ENCODE peak calls at places on chromosomes 13 and 19, in five cellular contexts. X is body of pancreas, P is GM12878, B is endothelial cell of umbilical vein, E is neuronal stem cell. U is an unnamed sample. For H3K4me1 and H3K27me3, the result is how much of the 10 kb centered on the place peaks cover.

GRCh38 chr19:33280351-33280921 is 21.9 kb downstream of the CEBPA start:
- DNase-seq in X (no peak), B (no peak), P (peak), E (no peak), U (no peak)

GRCh38 chr13:64817721-64818120 is 2412.4 kb downstream of the PCDH9 start:
- DNase-seq in P (no peak), X (no peak), E (no peak), B (peak), U (no peak)

GRCh38 chr19:29699861-29700260 is 15.2 kb downstream of the C19orf12 start:
- DNase-seq in P (no peak), B (no peak), X (no peak), E (no peak), U (no peak)

GRCh38 chr13:52195052-52195837 is 35.8 kb upstream of the NEK3 start:
- DNase-seq in X (peak), E (no peak), P (no peak), B (peak), U (no peak)

GRCh38 chr19:5131031-5131865 is 162.3 kb downstream of the KDM4B start:
- DNase-seq in E (no peak), X (no peak), P (peak), B (no peak), U (no peak)

GRCh38 chr19:1070931-1071791 is 4.2 kb downstream of the ARHGAP45 start:
- DNase-seq in E (no peak), B (no peak), P (no peak), X (no peak), U (no peak)

GRCh38 chr19:58356971-58357797 is 3.9 kb upstream of the A1BG start:
- DNase-seq in P (no peak), B (no peak), E (no peak), X (no peak), U (no peak)

GRCh38 chr19:41755328-41755913 is at the start of gene CEACAM6:
- DNase-seq in B (no peak), X (no peak), P (no peak), E (no peak), U (no peak)

GRCh38 chr13:23600534-23600933 is 30.3 kb downstream of the TNFRSF19 start:
- DNase-seq in P (no peak), X (no peak), B (no peak), E (no peak), U (no peak)

GRCh38 chr13:109989155-109989554 is 202.8 kb upstream of the IRS2 start:
- DNase-seq in B (no peak), X (no peak), P (no peak), E (no peak), U (no peak)

GRCh38 chr13:25190256-25190655 is 18.2 kb upstream of the AMER2 start:
- DNase-seq in X (no peak), E (no peak), P (no peak), B (no peak), U (no peak)

GRCh38 chr19:40594251-40594650 is 6.9 kb upstream of the LTBP4 start:
- DNase-seq in X (no peak), P (no peak), E (no peak), B (no peak), U (no peak)
- H3K4me3 ChIP-seq in X (no peak), P (no peak), E (peak), B (no peak), U (peak)

DNA sequence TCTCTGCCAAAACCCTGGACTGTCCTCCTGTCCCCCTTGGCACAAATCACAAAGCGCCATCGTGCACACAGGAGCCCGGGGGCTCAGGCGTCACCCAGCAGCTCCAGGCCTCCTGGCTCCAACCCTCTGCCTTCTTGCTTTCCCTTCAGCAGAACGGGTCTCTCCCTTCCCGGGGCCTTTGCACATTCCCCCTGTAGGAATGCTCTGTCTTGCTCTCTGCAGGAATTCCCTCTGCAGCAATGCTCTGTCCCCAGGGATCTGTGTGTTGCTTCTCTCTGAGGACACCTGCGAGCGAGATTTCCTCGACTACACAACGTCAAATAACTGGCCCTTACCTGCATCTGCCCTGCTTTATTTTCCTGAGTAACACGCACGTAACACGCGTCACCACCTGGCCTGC is 13.3 kb upstream of the RASA3 start:
- DNase-seq in B (no peak), E (no peak), P (no peak), X (no peak), U (no peak)
- H3K4me1 ChIP-seq in B (under half), E (under half), P (under half), X (half or more), U (under half)

GRCh38 chr19:3268763-3269162 is 44.3 kb downstream of the CELF5 start:
- DNase-seq in B (no peak), X (no peak), P (no peak), E (no peak), U (no peak)

GRCh38 chr19:3269972-3270667 is 45.7 kb downstream of the CELF5 start:
- DNase-seq in P (no peak), E (no peak), X (no peak), B (no peak), U (no peak)

GRCh38 chr19:3272532-3272931 is 48.1 kb downstream of the CELF5 start:
- DNase-seq in B (no peak), P (no peak), X (no peak), E (no peak), U (no peak)

GRCh38 chr19:3272952-3273351 is 48.5 kb downstream of the CELF5 start:
- DNase-seq in X (no peak), E (no peak), P (no peak), B (no peak), U (no peak)

GRCh38 chr19:3270908-3271307 is 46.4 kb downstream of the CELF5 start:
- DNase-seq in B (no peak), P (no peak), X (no peak), E (peak), U (peak)
- H3K27me3 ChIP-seq in B (under half), P (under half), X (under half), E (under half), U (under half)

GRCh38 chr13:49791753-49792549 is 531 bp downstream of the KPNA3 start:
- DNase-seq in B (no peak), P (no peak), E (peak), X (peak), U (peak)

GRCh38 chr13:49791214-49791752 is 1.2 kb downstream of the KPNA3 start:
- DNase-seq in E (no peak), B (peak), X (peak), P (peak), U (no peak)

GRCh38 chr13:49792550-49793324 is at the start of gene KPNA3:
- DNase-seq in E (peak), P (peak), B (peak), X (peak), U (peak)

GRCh38 chr13:49786609-49787008 is 5.9 kb downstream of the KPNA3 start:
- DNase-seq in X (no peak), B (no peak), E (no peak), P (no peak), U (no peak)

GRCh38 chr13:49789961-49790360 is 2.5 kb downstream of the KPNA3 start:
- DNase-seq in P (no peak), X (no peak), B (no peak), E (no peak), U (no peak)
- H3K4me3 ChIP-seq in P (peak), X (no peak), B (no peak), E (no peak), U (no peak)

GRCh38 chr13:75375329-75375728 is 106.6 kb downstream of the TBC1D4 start:
- DNase-seq in P (no peak), E (no peak), B (no peak), X (no peak), U (no peak)
- H3K4me1 ChIP-seq in P (under half), E (under half), B (under half), X (under half), U (under half)

GRCh38 chr19:35363711-35364425 is 5.6 kb downstream of the FFAR3 start:
- DNase-seq in X (no peak), E (no peak), B (no peak), P (no peak), U (no peak)
- H3K27me3 ChIP-seq in X (under half), E (under half), B (under half), P (under half), U (under half)